ENCODE peak calls at places on chromosomes 16 and 17, in seven cellular contexts. U is mammary epithelial cell; D is small intestine; Q is upper lobe of right lung; Z is effector memory CD4-positive, alpha-beta T cell; C is fibroblast of lung; V is CD4-positive, alpha-beta memory T cell. S is an unnamed sample. For H3K9me3 and H3K36me3, the result is how much of the 10 kb centered on the place peaks cover.

GRCh38 chr16:4664538-4665418 is 28.6 kb upstream of the NUDT16L1 start:
- DNase-seq in C (peak), D (peak), Q (peak), U (peak), V (peak), Z (peak), S (peak)

GRCh38 chr16:81678326-81679095 is 100.6 kb upstream of the PLCG2 start:
- DNase-seq in Q (no peak), Z (no peak), V (no peak), D (no peak), C (no peak), U (no peak), S (no peak)

GRCh38 chr16:50675686-50676610 is 5.2 kb downstream of the SNX20 start:
- DNase-seq in D (no peak), V (no peak), U (no peak), Z (no peak), Q (peak), C (no peak), S (peak)

GRCh38 chr16:57821149-57821971 is 19.1 kb upstream of the KIFC3 start:
- DNase-seq in Q (no peak), D (peak), U (no peak), V (no peak), Z (no peak), C (no peak), S (no peak)

GRCh38 chr17:4956493-4957061 is 5.7 kb downstream of the ENO3 start:
- DNase-seq in Q (peak), V (no peak), C (no peak), Z (no peak), D (no peak), U (no peak), S (no peak)

GRCh38 chr17:50133028-50133768 is 3.2 kb upstream of the SAMD14 start:
- DNase-seq in C (peak), Q (peak), V (no peak), U (no peak), Z (no peak), D (no peak), S (no peak)

GRCh38 chr17:77405867-77406513 is 265.2 kb downstream of the SEC14L1 start:
- DNase-seq in D (no peak), V (no peak), Z (no peak), Q (no peak), U (no peak), C (no peak), S (no peak)

GRCh38 chr17:65181237-65182061 is 44.3 kb downstream of the RGS9 start:
- DNase-seq in D (no peak), Z (no peak), Q (no peak), U (no peak), C (no peak), V (peak), S (no peak)

GRCh38 chr16:27439273-27440018 is 37.5 kb downstream of the IL21R start:
- DNase-seq in C (no peak), Q (peak), U (no peak), D (no peak), Z (no peak), V (no peak), S (no peak)

GRCh38 chr16:24409045-24409444 is 130.3 kb upstream of the RBBP6 start:
- DNase-seq in C (no peak), Z (no peak), U (no peak), V (no peak), D (no peak), Q (no peak), S (no peak)

GRCh38 chr17:8287651-8288335 is 677 bp upstream of the RANGRF start:
- DNase-seq in C (no peak), Q (no peak), Z (no peak), U (no peak), D (no peak), V (no peak), S (no peak)

GRCh38 chr16:87086575-87086974 is 230.6 kb downstream of the C16orf95 start:
- DNase-seq in C (peak), V (no peak), Z (no peak), D (no peak), Q (no peak), U (no peak), S (no peak)

GRCh38 chr16:24980077-24980793 is 34.9 kb downstream of the ARHGAP17 start:
- DNase-seq in V (no peak), C (no peak), D (no peak), Q (no peak), U (peak), Z (no peak), S (no peak)

GRCh38 chr17:47624727-47625068 is 25.0 kb upstream of the KPNB1 start:
- DNase-seq in U (no peak), C (no peak), Z (no peak), Q (no peak), D (no peak), V (no peak), S (no peak)

GRCh38 chr16:9419161-9419560 is 327.7 kb downstream of the HAPSTR1 start:
- DNase-seq in U (no peak), Q (no peak), D (no peak), Z (no peak), V (no peak), C (no peak), S (no peak)

GRCh38 chr17:8059131-8059530 is 20.3 kb downstream of the ALOX15B start:
- DNase-seq in U (peak), C (no peak), Q (peak), Z (no peak), V (no peak), D (no peak), S (no peak)

GRCh38 chr17:31512104-31512740 is 120.7 kb downstream of the RAB11FIP4 start:
- DNase-seq in Q (no peak), V (no peak), U (no peak), Z (no peak), C (no peak), D (no peak), S (no peak)

GRCh38 chr16:4653981-4654380 is 29.4 kb downstream of the MGRN1 start:
- DNase-seq in D (peak), Q (peak), V (no peak), U (no peak), C (no peak), Z (no peak), S (peak)

GRCh38 chr17:72766761-72767356 is 325.6 kb downstream of the SLC39A11 start:
- DNase-seq in V (no peak), Q (no peak), U (no peak), C (no peak), Z (no peak), D (no peak), S (no peak)

GRCh38 chr17:2138768-2139167 is 83.9 kb downstream of the HIC1 start:
- DNase-seq in V (no peak), U (no peak), C (peak), D (peak), Q (no peak), Z (no peak), S (peak)

GRCh38 chr17:72004476-72005331 is 116.1 kb upstream of the SOX9 start:
- DNase-seq in U (no peak), V (no peak), Z (no peak), C (no peak), D (no peak), Q (no peak), S (no peak)

GRCh38 chr16:67456383-67457140 is 24.4 kb downstream of the ATP6V0D1 start:
- DNase-seq in U (peak), C (peak), V (no peak), D (peak), Z (no peak), Q (no peak), S (peak)

GRCh38 chr17:20302191-20302917 is 165.0 kb downstream of the LGALS9B start:
- DNase-seq in V (no peak), Z (no peak), U (no peak), C (no peak), Q (no peak), D (no peak), S (no peak)

GRCh38 chr16:17372383-17372782 is 98.4 kb downstream of the XYLT1 start:
- DNase-seq in Q (no peak), U (no peak), C (peak), V (no peak), D (no peak), Z (no peak), S (no peak)

GRCh38 chr16:2692948-2693651 is 10.8 kb downstream of the KCTD5 start:
- DNase-seq in D (no peak), Q (no peak), U (no peak), Z (no peak), C (peak), V (no peak), S (peak)

GRCh38 chr17:40023590-40024292 is 8.5 kb downstream of the CSF3 start:
- DNase-seq in V (no peak), D (no peak), Z (no peak), Q (peak), C (peak), U (no peak), S (peak)

GRCh38 chr16:89344846-89345577 is 127.5 kb downstream of the ZNF778 start:
- DNase-seq in Z (no peak), D (no peak), V (no peak), C (no peak), Q (peak), U (no peak), S (no peak)

GRCh38 chr16:25174285-25174684 is 42.5 kb upstream of the AQP8 start:
- DNase-seq in D (no peak), V (no peak), C (no peak), U (no peak), Z (no peak), Q (no peak), S (no peak)

GRCh38 chr17:40551091-40551873 is 14.0 kb downstream of the CCR7 start:
- DNase-seq in V (no peak), Z (no peak), Q (peak), U (no peak), C (peak), D (no peak), S (peak)

GRCh38 chr17:15258113-15258512 is 7.0 kb downstream of the PMP22 start:
- DNase-seq in Z (no peak), V (no peak), C (no peak), D (no peak), Q (no peak), U (no peak), S (no peak)

GRCh38 chr17:58525239-58525638 is 10.8 kb upstream of the MTMR4 start:
- DNase-seq in U (peak), V (no peak), C (peak), Q (no peak), Z (no peak), D (no peak), S (no peak)

GRCh38 chr17:44466339-44466738 is 36.9 kb downstream of the GPATCH8 start:
- DNase-seq in C (no peak), D (no peak), U (no peak), V (no peak), Z (no peak), Q (no peak), S (no peak)

GRCh38 chr16:138049-138417 is 440 bp downstream of the NPRL3 start:
- DNase-seq in U (no peak), Q (peak), Z (peak), V (peak), C (no peak), D (no peak), S (peak)

GRCh38 chr16:35797811-35798210 is 2338.4 kb downstream of the TP53TG3F start:
- DNase-seq in V (no peak), U (no peak), Q (no peak), Z (no peak), D (peak), C (no peak), S (no peak)

GRCh38 chr16:35795361-35796029 is 2336.1 kb downstream of the TP53TG3F start:
- DNase-seq in Z (no peak), C (no peak), V (no peak), U (no peak), Q (peak), D (no peak), S (no peak)

GRCh38 chr16:35788381-35788780 is 2329.0 kb downstream of the TP53TG3F start:
- DNase-seq in V (no peak), D (no peak), C (no peak), U (no peak), Q (no peak), Z (no peak), S (no peak)

GRCh38 chr16:35792516-35793285 is 2333.3 kb downstream of the TP53TG3F start:
- DNase-seq in V (no peak), Q (peak), Z (no peak), D (no peak), U (no peak), C (no peak), S (no peak)
- H3K9me3 ChIP-seq in V (under half), Q (under half), Z (under half), D (under half), U (half or more), C (under half), S (half or more)

GRCh38 chr17:28443901-28444638 is 29.4 kb upstream of the SLC13A2 start:
- DNase-seq in D (peak), Q (no peak), V (no peak), C (no peak), Z (no peak), U (no peak), S (no peak)
- H3K36me3 ChIP-seq in D (under half), Q (under half), V (under half), C (under half), Z (under half), U (under half), S (under half)

GRCh38 chr17:49021095-49021767 is 24.0 kb downstream of the IGF2BP1 start:
- DNase-seq in V (no peak), D (no peak), Q (no peak), Z (no peak), U (no peak), C (peak), S (no peak)

GRCh38 chr17:49021768-49022103 is 24.6 kb downstream of the IGF2BP1 start:
- DNase-seq in Z (no peak), U (no peak), C (no peak), D (no peak), Q (no peak), V (no peak), S (no peak)

GRCh38 chr17:49020609-49021008 is 23.4 kb downstream of the IGF2BP1 start:
- DNase-seq in Z (no peak), Q (no peak), D (no peak), V (no peak), U (no peak), C (no peak), S (no peak)

GRCh38 chr17:49024523-49024922 is 27.3 kb downstream of the IGF2BP1 start:
- DNase-seq in V (no peak), D (no peak), Z (no peak), C (no peak), Q (no peak), U (no peak), S (no peak)

GRCh38 chr17:49022391-49022941 is 25.3 kb downstream of the IGF2BP1 start:
- DNase-seq in D (no peak), V (no peak), U (no peak), C (no peak), Q (no peak), Z (no peak), S (no peak)
- H3K9me3 ChIP-seq in D (under half), V (under half), U (under half), C (under half), Q (under half), Z (under half), S (under half)

DNA sequence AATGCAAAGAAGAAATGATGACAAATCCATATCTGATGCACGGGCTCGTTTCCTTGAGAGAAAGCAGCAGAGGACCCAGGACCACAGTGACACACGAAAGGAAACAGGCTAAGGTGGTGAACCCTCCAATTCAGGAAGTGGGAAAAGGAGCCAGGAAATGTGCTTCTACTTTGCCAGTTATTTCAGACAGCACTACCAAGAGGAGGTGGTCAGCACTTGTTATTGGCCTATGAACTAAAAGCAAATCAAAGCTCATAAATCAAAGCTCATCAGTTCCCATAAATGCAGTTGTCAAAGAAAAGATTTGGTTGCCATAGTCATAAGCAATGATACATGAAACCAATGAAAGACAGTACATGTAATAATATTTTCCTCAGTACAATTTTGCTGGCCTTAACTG is 12.6 kb upstream of the CLTC start:
- DNase-seq in V (no peak), C (no peak), U (no peak), Q (no peak), Z (no peak), D (no peak), S (no peak)
- H3K36me3 ChIP-seq in V (under half), C (under half), U (under half), Q (half or more), Z (under half), D (under half), S (under half)

S was measured in mucosa of descending colon.